ENCODE peak calls at places on chromosomes 16 and 17, in five cellular contexts. One of them, this sample, is unnamed.

GRCh38 chr17:3917391-3917931 is 1.2 kb upstream of the P2RX1 start:
- DNase-seq in kidney tubule cell: no peak
- DNase-seq in activated gamma-delta T cell treated with anti-CD3 and anti-CD28 coated beads, Interleukin-2, amount 50 U/mL, for 16 hours: no peak
- DNase-seq in stimulated activated CD4-positive, alpha-beta T cell treated with anti-CD3 and anti-CD28 coated beads, Interleukin-15, amount 100 ng/mL, for 1 hour: no peak
- DNase-seq in MCF 10A: peak
- DNase-seq in this sample: no peak

GRCh38 chr17:57541472-57542394 is 203.4 kb downstream of the CCDC182 start:
- DNase-seq in kidney tubule cell: no peak
- DNase-seq in activated gamma-delta T cell treated with anti-CD3 and anti-CD28 coated beads, Interleukin-2, amount 50 U/mL, for 16 hours: no peak
- DNase-seq in stimulated activated CD4-positive, alpha-beta T cell treated with anti-CD3 and anti-CD28 coated beads, Interleukin-15, amount 100 ng/mL, for 1 hour: no peak
- DNase-seq in MCF 10A: peak
- DNase-seq in this sample: no peak

GRCh38 chr17:79272666-79273219 is 198.1 kb downstream of the ENGASE start:
- DNase-seq in kidney tubule cell: peak
- DNase-seq in activated gamma-delta T cell treated with anti-CD3 and anti-CD28 coated beads, Interleukin-2, amount 50 U/mL, for 16 hours: no peak
- DNase-seq in stimulated activated CD4-positive, alpha-beta T cell treated with anti-CD3 and anti-CD28 coated beads, Interleukin-15, amount 100 ng/mL, for 1 hour: no peak
- DNase-seq in MCF 10A: peak
- DNase-seq in this sample: no peak

GRCh38 chr17:66349549-66350245 is 47.3 kb downstream of the PRKCA start:
- DNase-seq in kidney tubule cell: no peak
- DNase-seq in activated gamma-delta T cell treated with anti-CD3 and anti-CD28 coated beads, Interleukin-2, amount 50 U/mL, for 16 hours: no peak
- DNase-seq in stimulated activated CD4-positive, alpha-beta T cell treated with anti-CD3 and anti-CD28 coated beads, Interleukin-15, amount 100 ng/mL, for 1 hour: no peak
- DNase-seq in MCF 10A: no peak
- DNase-seq in this sample: no peak

GRCh38 chr16:20859699-20860098 is 40.5 kb downstream of the DCUN1D3 start:
- DNase-seq in kidney tubule cell: no peak
- DNase-seq in activated gamma-delta T cell treated with anti-CD3 and anti-CD28 coated beads, Interleukin-2, amount 50 U/mL, for 16 hours: no peak
- DNase-seq in stimulated activated CD4-positive, alpha-beta T cell treated with anti-CD3 and anti-CD28 coated beads, Interleukin-15, amount 100 ng/mL, for 1 hour: no peak
- DNase-seq in MCF 10A: no peak
- DNase-seq in this sample: no peak

GRCh38 chr17:2412561-2413021 is 11.7 kb upstream of the MNT start:
- DNase-seq in kidney tubule cell: no peak
- DNase-seq in activated gamma-delta T cell treated with anti-CD3 and anti-CD28 coated beads, Interleukin-2, amount 50 U/mL, for 16 hours: no peak
- DNase-seq in stimulated activated CD4-positive, alpha-beta T cell treated with anti-CD3 and anti-CD28 coated beads, Interleukin-15, amount 100 ng/mL, for 1 hour: no peak
- DNase-seq in MCF 10A: no peak
- DNase-seq in this sample: no peak

GRCh38 chr17:43810226-43810715 is 22.7 kb downstream of the MPP3 start:
- DNase-seq in kidney tubule cell: no peak
- DNase-seq in activated gamma-delta T cell treated with anti-CD3 and anti-CD28 coated beads, Interleukin-2, amount 50 U/mL, for 16 hours: no peak
- DNase-seq in stimulated activated CD4-positive, alpha-beta T cell treated with anti-CD3 and anti-CD28 coated beads, Interleukin-15, amount 100 ng/mL, for 1 hour: no peak
- DNase-seq in MCF 10A: no peak
- DNase-seq in this sample: no peak

GRCh38 chr17:1727258-1727789 is 2.8 kb downstream of the WDR81 start:
- DNase-seq in kidney tubule cell: no peak
- DNase-seq in activated gamma-delta T cell treated with anti-CD3 and anti-CD28 coated beads, Interleukin-2, amount 50 U/mL, for 16 hours: no peak
- DNase-seq in stimulated activated CD4-positive, alpha-beta T cell treated with anti-CD3 and anti-CD28 coated beads, Interleukin-15, amount 100 ng/mL, for 1 hour: no peak
- DNase-seq in MCF 10A: no peak
- DNase-seq in this sample: no peak

GRCh38 chr16:84199861-84200260 is 8.9 kb downstream of the ADAD2 start:
- DNase-seq in kidney tubule cell: no peak
- DNase-seq in activated gamma-delta T cell treated with anti-CD3 and anti-CD28 coated beads, Interleukin-2, amount 50 U/mL, for 16 hours: no peak
- DNase-seq in stimulated activated CD4-positive, alpha-beta T cell treated with anti-CD3 and anti-CD28 coated beads, Interleukin-15, amount 100 ng/mL, for 1 hour: no peak
- DNase-seq in MCF 10A: peak
- DNase-seq in this sample: no peak

GRCh38 chr16:48450367-48450766 is 65.2 kb upstream of the SIAH1 start:
- DNase-seq in kidney tubule cell: no peak
- DNase-seq in activated gamma-delta T cell treated with anti-CD3 and anti-CD28 coated beads, Interleukin-2, amount 50 U/mL, for 16 hours: no peak
- DNase-seq in stimulated activated CD4-positive, alpha-beta T cell treated with anti-CD3 and anti-CD28 coated beads, Interleukin-15, amount 100 ng/mL, for 1 hour: no peak
- DNase-seq in MCF 10A: no peak
- DNase-seq in this sample: no peak

GRCh38 chr16:88390760-88391496 is 8.2 kb downstream of the ZNF469 start:
- DNase-seq in kidney tubule cell: no peak
- DNase-seq in activated gamma-delta T cell treated with anti-CD3 and anti-CD28 coated beads, Interleukin-2, amount 50 U/mL, for 16 hours: no peak
- DNase-seq in stimulated activated CD4-positive, alpha-beta T cell treated with anti-CD3 and anti-CD28 coated beads, Interleukin-15, amount 100 ng/mL, for 1 hour: no peak
- DNase-seq in MCF 10A: no peak
- DNase-seq in this sample: no peak

GRCh38 chr16:84599528-84600202 is 18.2 kb downstream of the COTL1 start:
- DNase-seq in kidney tubule cell: peak
- DNase-seq in activated gamma-delta T cell treated with anti-CD3 and anti-CD28 coated beads, Interleukin-2, amount 50 U/mL, for 16 hours: peak
- DNase-seq in stimulated activated CD4-positive, alpha-beta T cell treated with anti-CD3 and anti-CD28 coated beads, Interleukin-15, amount 100 ng/mL, for 1 hour: peak
- DNase-seq in MCF 10A: peak
- DNase-seq in this sample: peak

GRCh38 chr16:12168054-12169018 is 191.8 kb downstream of the SNX29 start:
- DNase-seq in kidney tubule cell: no peak
- DNase-seq in activated gamma-delta T cell treated with anti-CD3 and anti-CD28 coated beads, Interleukin-2, amount 50 U/mL, for 16 hours: no peak
- DNase-seq in stimulated activated CD4-positive, alpha-beta T cell treated with anti-CD3 and anti-CD28 coated beads, Interleukin-15, amount 100 ng/mL, for 1 hour: no peak
- DNase-seq in MCF 10A: no peak
- DNase-seq in this sample: no peak

GRCh38 chr16:29756654-29757053 is 10.9 kb upstream of the C16orf54 start:
- DNase-seq in kidney tubule cell: no peak
- DNase-seq in activated gamma-delta T cell treated with anti-CD3 and anti-CD28 coated beads, Interleukin-2, amount 50 U/mL, for 16 hours: no peak
- DNase-seq in stimulated activated CD4-positive, alpha-beta T cell treated with anti-CD3 and anti-CD28 coated beads, Interleukin-15, amount 100 ng/mL, for 1 hour: no peak
- DNase-seq in MCF 10A: no peak
- DNase-seq in this sample: no peak

GRCh38 chr17:27868565-27868964 is 24.6 kb downstream of the LYRM9 start:
- DNase-seq in kidney tubule cell: no peak
- DNase-seq in activated gamma-delta T cell treated with anti-CD3 and anti-CD28 coated beads, Interleukin-2, amount 50 U/mL, for 16 hours: no peak
- DNase-seq in stimulated activated CD4-positive, alpha-beta T cell treated with anti-CD3 and anti-CD28 coated beads, Interleukin-15, amount 100 ng/mL, for 1 hour: no peak
- DNase-seq in MCF 10A: no peak
- DNase-seq in this sample: no peak

GRCh38 chr17:78652913-78653312 is 75.7 kb upstream of the DNAH17 start:
- DNase-seq in kidney tubule cell: no peak
- DNase-seq in activated gamma-delta T cell treated with anti-CD3 and anti-CD28 coated beads, Interleukin-2, amount 50 U/mL, for 16 hours: no peak
- DNase-seq in stimulated activated CD4-positive, alpha-beta T cell treated with anti-CD3 and anti-CD28 coated beads, Interleukin-15, amount 100 ng/mL, for 1 hour: no peak
- DNase-seq in MCF 10A: no peak
- DNase-seq in this sample: no peak

GRCh38 chr17:79354173-79354820 is 256.6 kb downstream of the RBFOX3 start:
- DNase-seq in kidney tubule cell: no peak
- DNase-seq in activated gamma-delta T cell treated with anti-CD3 and anti-CD28 coated beads, Interleukin-2, amount 50 U/mL, for 16 hours: no peak
- DNase-seq in stimulated activated CD4-positive, alpha-beta T cell treated with anti-CD3 and anti-CD28 coated beads, Interleukin-15, amount 100 ng/mL, for 1 hour: no peak
- DNase-seq in MCF 10A: no peak
- DNase-seq in this sample: no peak

GRCh38 chr17:280901-281300 is 71.7 kb downstream of the RPH3AL start:
- DNase-seq in kidney tubule cell: no peak
- DNase-seq in activated gamma-delta T cell treated with anti-CD3 and anti-CD28 coated beads, Interleukin-2, amount 50 U/mL, for 16 hours: no peak
- DNase-seq in stimulated activated CD4-positive, alpha-beta T cell treated with anti-CD3 and anti-CD28 coated beads, Interleukin-15, amount 100 ng/mL, for 1 hour: no peak
- DNase-seq in MCF 10A: peak
- DNase-seq in this sample: no peak

GRCh38 chr16:84752600-84752999 is 52.8 kb downstream of the USP10 start:
- DNase-seq in kidney tubule cell: no peak
- DNase-seq in activated gamma-delta T cell treated with anti-CD3 and anti-CD28 coated beads, Interleukin-2, amount 50 U/mL, for 16 hours: no peak
- DNase-seq in stimulated activated CD4-positive, alpha-beta T cell treated with anti-CD3 and anti-CD28 coated beads, Interleukin-15, amount 100 ng/mL, for 1 hour: no peak
- DNase-seq in MCF 10A: no peak
- DNase-seq in this sample: no peak

GRCh38 chr17:70653850-70654249 is 484.5 kb downstream of the KCNJ2 start:
- DNase-seq in kidney tubule cell: no peak
- DNase-seq in activated gamma-delta T cell treated with anti-CD3 and anti-CD28 coated beads, Interleukin-2, amount 50 U/mL, for 16 hours: no peak
- DNase-seq in stimulated activated CD4-positive, alpha-beta T cell treated with anti-CD3 and anti-CD28 coated beads, Interleukin-15, amount 100 ng/mL, for 1 hour: no peak
- DNase-seq in MCF 10A: no peak
- DNase-seq in this sample: no peak

GRCh38 chr17:50863221-50863843 is 2.8 kb downstream of the TOB1 start:
- DNase-seq in kidney tubule cell: peak
- DNase-seq in activated gamma-delta T cell treated with anti-CD3 and anti-CD28 coated beads, Interleukin-2, amount 50 U/mL, for 16 hours: no peak
- DNase-seq in stimulated activated CD4-positive, alpha-beta T cell treated with anti-CD3 and anti-CD28 coated beads, Interleukin-15, amount 100 ng/mL, for 1 hour: no peak
- DNase-seq in MCF 10A: peak
- DNase-seq in this sample: peak

GRCh38 chr16:89633064-89633631 is 19.7 kb downstream of the DPEP1 start:
- DNase-seq in kidney tubule cell: peak
- DNase-seq in activated gamma-delta T cell treated with anti-CD3 and anti-CD28 coated beads, Interleukin-2, amount 50 U/mL, for 16 hours: no peak
- DNase-seq in stimulated activated CD4-positive, alpha-beta T cell treated with anti-CD3 and anti-CD28 coated beads, Interleukin-15, amount 100 ng/mL, for 1 hour: no peak
- DNase-seq in MCF 10A: peak
- DNase-seq in this sample: no peak

GRCh38 chr17:8022358-8023038 is 16.4 kb upstream of the ALOX15B start:
- DNase-seq in kidney tubule cell: peak
- DNase-seq in activated gamma-delta T cell treated with anti-CD3 and anti-CD28 coated beads, Interleukin-2, amount 50 U/mL, for 16 hours: no peak
- DNase-seq in stimulated activated CD4-positive, alpha-beta T cell treated with anti-CD3 and anti-CD28 coated beads, Interleukin-15, amount 100 ng/mL, for 1 hour: no peak
- DNase-seq in MCF 10A: no peak
- DNase-seq in this sample: no peak